ENCODE peak calls at places on chromosomes 2 and 18, in eight cellular contexts. L is amniotic epithelial cell, R is NT2/D1, B is NCI-H1092 treated with DMSO at 0.1 percent for 48 hours, S is left ventricle myocardium inferior, U is NCI-H748 treated with DMSO at 0.1 percent for 48 hours, E is H54, J is A172. W is an unnamed sample.

GRCh38 chr2:80247339-80247738 is 57.2 kb downstream of the LRRTM1 start:
- DNase-seq in R (no peak), S (no peak), L (no peak), U (no peak), E (no peak), B (no peak), J (no peak), W (no peak)

GRCh38 chr2:207747653-207748560 is 21.8 kb downstream of the FZD5 start:
- DNase-seq in B (no peak), U (no peak), J (no peak), L (peak), R (no peak), E (no peak), S (no peak), W (peak)

GRCh38 chr18:2096581-2096980 is 474.7 kb downstream of the METTL4 start:
- DNase-seq in E (no peak), L (no peak), S (no peak), J (no peak), B (no peak), R (no peak), U (no peak), W (no peak)

GRCh38 chr2:241498115-241499070 is 10.0 kb downstream of the STK25 start:
- DNase-seq in S (no peak), U (no peak), R (no peak), L (no peak), E (no peak), B (no peak), J (no peak), W (no peak)

GRCh38 chr2:232540441-232541041 is 1.0 kb downstream of the CHRNG start:
- DNase-seq in S (peak), J (no peak), U (no peak), B (no peak), L (no peak), E (no peak), R (no peak), W (no peak)

GRCh38 chr2:71581015-71581414 is 127.7 kb downstream of the DYSF start:
- DNase-seq in L (no peak), J (no peak), B (no peak), E (no peak), S (peak), R (no peak), U (no peak), W (no peak)

GRCh38 chr18:27608742-27609141 is 423.6 kb upstream of the CHST9 start:
- DNase-seq in S (no peak), L (peak), B (no peak), J (no peak), U (no peak), E (no peak), R (no peak), W (no peak)

GRCh38 chr2:86366651-86367500 is 29.4 kb upstream of the REEP1 start:
- DNase-seq in S (no peak), B (no peak), L (no peak), U (no peak), J (no peak), R (no peak), E (no peak), W (no peak)

GRCh38 chr2:64114063-64114911 is 29.9 kb downstream of the PELI1 start:
- DNase-seq in B (no peak), L (peak), E (no peak), R (no peak), J (peak), U (no peak), S (no peak), W (peak)

GRCh38 chr18:34153711-34154110 is 71.0 kb downstream of the NOL4 start:
- DNase-seq in U (peak), E (no peak), L (peak), S (no peak), J (peak), R (no peak), B (peak), W (peak)

GRCh38 chr18:57951999-57952774 is 91.8 kb upstream of the NEDD4L start:
- DNase-seq in J (no peak), S (no peak), B (no peak), R (no peak), E (no peak), L (no peak), U (no peak), W (no peak)

GRCh38 chr2:46955764-46956163 is 40.2 kb upstream of the MCFD2 start:
- DNase-seq in E (no peak), J (no peak), B (no peak), L (no peak), R (no peak), S (no peak), U (no peak), W (no peak)

GRCh38 chr2:232900811-232901701 is 31.0 kb downstream of the SNORC start:
- DNase-seq in E (no peak), R (peak), B (no peak), L (no peak), J (no peak), S (no peak), U (no peak), W (no peak)